ENCODE peak calls at places on chromosomes 12 and 14, in six cellular contexts. One of them, this sample, is unnamed.

GRCh38 chr14:23443411-23443812 is 8.0 kb upstream of the MYH7 start:
- DNase-seq in spleen: no peak
- DNase-seq in GM12878: no peak
- DNase-seq in stomach: no peak
- DNase-seq in K562: no peak
- DNase-seq in sigmoid colon: no peak
- DNase-seq in this sample: no peak

GRCh38 chr14:36516719-36517241 is 3.3 kb downstream of the NKX2-1 start:
- DNase-seq in stomach: no peak
- DNase-seq in K562: no peak
- DNase-seq in GM12878: no peak
- DNase-seq in sigmoid colon: no peak
- DNase-seq in spleen: no peak
- DNase-seq in this sample: no peak

GRCh38 chr14:96117997-96118790 is 79.0 kb downstream of the C14orf132 start:
- DNase-seq in sigmoid colon: no peak
- DNase-seq in stomach: no peak
- DNase-seq in spleen: no peak
- DNase-seq in K562: no peak
- DNase-seq in GM12878: no peak
- DNase-seq in this sample: no peak

GRCh38 chr12:26062566-26062965 is 62.3 kb downstream of the BHLHE41 start:
- DNase-seq in stomach: no peak
- DNase-seq in sigmoid colon: no peak
- DNase-seq in K562: no peak
- DNase-seq in spleen: no peak
- DNase-seq in GM12878: no peak
- DNase-seq in this sample: no peak

GRCh38 chr12:84624601-84625000 is 288.0 kb downstream of the SLC6A15 start:
- DNase-seq in stomach: no peak
- DNase-seq in GM12878: no peak
- DNase-seq in K562: no peak
- DNase-seq in sigmoid colon: no peak
- DNase-seq in spleen: no peak
- DNase-seq in this sample: no peak

GRCh38 chr12:58314610-58315009 is 373.2 kb downstream of the ATP23 start:
- DNase-seq in GM12878: no peak
- DNase-seq in spleen: no peak
- DNase-seq in sigmoid colon: no peak
- DNase-seq in stomach: no peak
- DNase-seq in K562: no peak
- DNase-seq in this sample: no peak

GRCh38 chr14:77485901-77486678 is 12.5 kb downstream of the ISM2 start:
- DNase-seq in spleen: no peak
- DNase-seq in K562: no peak
- DNase-seq in GM12878: no peak
- DNase-seq in stomach: no peak
- DNase-seq in sigmoid colon: no peak
- DNase-seq in this sample: no peak

GRCh38 chr12:45170456-45171042 is 45.3 kb upstream of the ANO6 start:
- DNase-seq in stomach: peak; percentile 85
- DNase-seq in sigmoid colon: peak; percentile 87
- DNase-seq in K562: peak; percentile 76
- DNase-seq in spleen: peak; percentile 87
- DNase-seq in GM12878: peak; percentile 26
- DNase-seq in this sample: no peak

GRCh38 chr12:47079894-47080724 is at the start of gene AMIGO2:
- DNase-seq in K562: peak; percentile 57
- DNase-seq in spleen: peak; percentile 86
- DNase-seq in stomach: peak; percentile 36
- DNase-seq in sigmoid colon: peak; percentile 83
- DNase-seq in GM12878: no peak
- DNase-seq in this sample: peak; percentile 92

GRCh38 chr12:3218150-3218845 is 141.1 kb downstream of the TSPAN9 start:
- DNase-seq in stomach: peak; percentile 41
- DNase-seq in spleen: no peak
- DNase-seq in K562: no peak
- DNase-seq in GM12878: no peak
- DNase-seq in sigmoid colon: peak; percentile 93
- DNase-seq in this sample: no peak

GRCh38 chr12:94689002-94689645 is 38.8 kb upstream of the TMCC3 start:
- DNase-seq in stomach: no peak
- DNase-seq in K562: no peak
- DNase-seq in GM12878: no peak
- DNase-seq in spleen: no peak
- DNase-seq in sigmoid colon: no peak
- DNase-seq in this sample: no peak

GRCh38 chr12:63982787-63983186 is 138.3 kb downstream of the SRGAP1 start:
- DNase-seq in stomach: no peak
- DNase-seq in spleen: no peak
- DNase-seq in GM12878: no peak
- DNase-seq in K562: no peak
- DNase-seq in sigmoid colon: no peak
- DNase-seq in this sample: no peak

GRCh38 chr14:66066991-66067788 is 419.0 kb upstream of the CCDC196 start:
- DNase-seq in GM12878: no peak
- DNase-seq in sigmoid colon: no peak
- DNase-seq in spleen: no peak
- DNase-seq in stomach: no peak
- DNase-seq in K562: no peak
- DNase-seq in this sample: no peak

GRCh38 chr12:30823764-30824163 is 69.0 kb upstream of the CAPRIN2 start:
- DNase-seq in sigmoid colon: no peak
- DNase-seq in stomach: no peak
- DNase-seq in spleen: no peak
- DNase-seq in K562: no peak
- DNase-seq in GM12878: no peak
- DNase-seq in this sample: peak; percentile 40

GRCh38 chr12:18467636-18468520 is 206.6 kb downstream of the PIK3C2G start:
- DNase-seq in spleen: no peak
- DNase-seq in sigmoid colon: no peak
- DNase-seq in GM12878: no peak
- DNase-seq in K562: no peak
- DNase-seq in stomach: no peak
- DNase-seq in this sample: no peak

GRCh38 chr12:110916295-110916875 is 4.0 kb downstream of the MYL2 start:
- DNase-seq in K562: no peak
- DNase-seq in GM12878: no peak
- DNase-seq in sigmoid colon: no peak
- DNase-seq in stomach: no peak
- DNase-seq in spleen: no peak
- DNase-seq in this sample: no peak

GRCh38 chr12:110917961-110918360 is 2.4 kb downstream of the MYL2 start:
- DNase-seq in sigmoid colon: no peak
- DNase-seq in K562: no peak
- DNase-seq in stomach: no peak
- DNase-seq in GM12878: no peak
- DNase-seq in spleen: no peak
- DNase-seq in this sample: no peak

GRCh38 chr12:110919720-110920119 is 659 bp downstream of the MYL2 start:
- DNase-seq in K562: no peak
- DNase-seq in sigmoid colon: no peak
- DNase-seq in spleen: no peak
- DNase-seq in GM12878: no peak
- DNase-seq in stomach: no peak
- DNase-seq in this sample: no peak

GRCh38 chr12:110920324-110920910 is at the start of gene MYL2:
- DNase-seq in stomach: no peak
- DNase-seq in GM12878: no peak
- DNase-seq in sigmoid colon: no peak
- DNase-seq in spleen: no peak
- DNase-seq in K562: no peak
- DNase-seq in this sample: no peak

DNA sequence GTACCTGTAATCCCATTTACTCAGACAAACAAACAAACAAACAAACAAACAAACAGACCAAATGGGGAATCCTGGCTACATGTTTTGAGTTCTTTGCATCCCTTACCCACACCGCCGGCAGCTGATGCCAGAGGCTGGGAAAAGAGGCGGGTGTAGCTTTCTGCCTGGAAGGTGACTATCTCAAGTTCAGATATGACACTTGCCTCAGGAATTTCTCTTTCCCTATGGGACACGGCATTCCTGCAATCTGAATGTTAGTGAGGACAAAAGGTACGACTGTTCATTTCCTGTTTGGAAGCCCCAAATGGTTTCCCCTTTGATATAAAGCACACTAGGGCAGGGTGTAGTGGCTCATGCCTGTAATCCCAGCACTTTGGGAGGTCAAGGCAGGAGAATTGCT is 2.9 kb downstream of the MYL2 start:
- DNase-seq in sigmoid colon: no peak
- DNase-seq in GM12878: no peak
- DNase-seq in K562: no peak
- DNase-seq in spleen: no peak
- DNase-seq in stomach: no peak
- DNase-seq in this sample: no peak
- TF ChIP-seq POLR2AphosphoS5 in sigmoid colon: no peak
- TF ChIP-seq POLR2AphosphoS5 in GM12878: no peak
- TF ChIP-seq POLR2AphosphoS5 in K562: no peak
- TF ChIP-seq POLR2AphosphoS5 in spleen: no peak
- TF ChIP-seq POLR2AphosphoS5 in stomach: no peak
- TF ChIP-seq POLR2AphosphoS5 in this sample: no peak

GRCh38 chr12:100926669-100927248 is 132.2 kb downstream of the ANO4 start:
- DNase-seq in K562: no peak
- DNase-seq in spleen: no peak
- DNase-seq in GM12878: no peak
- DNase-seq in sigmoid colon: no peak
- DNase-seq in stomach: no peak
- DNase-seq in this sample: no peak
- TF ChIP-seq CTCF in K562: no peak
- TF ChIP-seq CTCF in spleen: no peak
- TF ChIP-seq CTCF in GM12878: peak; percentile 11
- TF ChIP-seq CTCF in sigmoid colon: no peak
- TF ChIP-seq CTCF in stomach: no peak
- TF ChIP-seq CTCF in this sample: no peak

GRCh38 chr12:83168756-83169155 is 482.1 kb downstream of the TMTC2 start:
- DNase-seq in sigmoid colon: no peak
- DNase-seq in GM12878: no peak
- DNase-seq in K562: no peak
- DNase-seq in spleen: no peak
- DNase-seq in stomach: no peak
- DNase-seq in this sample: no peak
- H3K36me3 ChIP-seq in sigmoid colon: no peaks in the 10 kb centered on the region
- H3K36me3 ChIP-seq in GM12878: no peaks in the 10 kb centered on the region
- H3K36me3 ChIP-seq in K562: no peaks in the 10 kb centered on the region
- H3K36me3 ChIP-seq in spleen: no peaks in the 10 kb centered on the region
- H3K36me3 ChIP-seq in stomach: no peaks in the 10 kb centered on the region
- H3K36me3 ChIP-seq in this sample: no peaks in the 10 kb centered on the region

DNA sequence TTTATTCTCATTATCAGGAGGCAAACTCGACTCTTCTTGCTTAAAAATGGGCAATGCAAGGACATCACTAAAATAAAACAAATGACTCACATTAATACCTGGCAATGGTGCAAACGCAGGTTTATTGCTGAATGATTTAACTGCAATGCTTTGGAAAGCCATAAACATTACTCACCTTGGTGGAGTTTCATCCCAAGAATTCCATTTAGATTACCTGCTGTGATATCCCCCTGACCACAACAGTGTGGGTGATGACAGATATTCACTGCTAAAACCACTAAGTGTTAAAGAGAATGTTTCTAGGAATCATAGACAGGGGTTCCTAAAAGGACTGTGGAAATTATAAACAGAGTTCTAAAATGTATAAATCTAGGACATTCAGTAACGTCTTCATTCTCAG is 35.3 kb upstream of the CSRNP2 start:
- DNase-seq in stomach: no peak
- DNase-seq in K562: no peak
- DNase-seq in spleen: no peak
- DNase-seq in sigmoid colon: no peak
- DNase-seq in GM12878: no peak
- DNase-seq in this sample: no peak
- TF ChIP-seq POLR2AphosphoS5 in stomach: no peak
- TF ChIP-seq POLR2AphosphoS5 in K562: no peak
- TF ChIP-seq POLR2AphosphoS5 in spleen: no peak
- TF ChIP-seq POLR2AphosphoS5 in sigmoid colon: no peak
- TF ChIP-seq POLR2AphosphoS5 in GM12878: no peak
- TF ChIP-seq POLR2AphosphoS5 in this sample: no peak

GRCh38 chr12:121295746-121296617 is 527 bp downstream of the CAMKK2 start:
- DNase-seq in sigmoid colon: peak; percentile 73
- DNase-seq in spleen: peak; percentile 85
- DNase-seq in K562: peak; percentile 83
- DNase-seq in stomach: no peak
- DNase-seq in GM12878: no peak
- DNase-seq in this sample: no peak
- TF ChIP-seq CTCF in sigmoid colon: no peak
- TF ChIP-seq CTCF in spleen: peak; percentile 17
- TF ChIP-seq CTCF in K562: no peak
- TF ChIP-seq CTCF in stomach: no peak
- TF ChIP-seq CTCF in GM12878: no peak
- TF ChIP-seq CTCF in this sample: no peak

GRCh38 chr12:22855456-22855855 is 230.5 kb downstream of the ETNK1 start:
- DNase-seq in GM12878: no peak
- DNase-seq in spleen: no peak
- DNase-seq in stomach: no peak
- DNase-seq in sigmoid colon: no peak
- DNase-seq in K562: no peak
- DNase-seq in this sample: no peak

GRCh38 chr12:22856120-22856699 is 231.2 kb downstream of the ETNK1 start:
- DNase-seq in spleen: no peak
- DNase-seq in GM12878: no peak
- DNase-seq in sigmoid colon: no peak
- DNase-seq in K562: peak; percentile 12
- DNase-seq in stomach: no peak
- DNase-seq in this sample: no peak

GRCh38 chr12:22850185-22850584 is 225.2 kb downstream of the ETNK1 start:
- DNase-seq in spleen: no peak
- DNase-seq in sigmoid colon: no peak
- DNase-seq in GM12878: no peak
- DNase-seq in stomach: no peak
- DNase-seq in K562: no peak
- DNase-seq in this sample: no peak

GRCh38 chr12:22851532-22851931 is 226.6 kb downstream of the ETNK1 start:
- DNase-seq in stomach: no peak
- DNase-seq in K562: no peak
- DNase-seq in spleen: no peak
- DNase-seq in GM12878: no peak
- DNase-seq in sigmoid colon: no peak
- DNase-seq in this sample: no peak
- H3K36me3 ChIP-seq in stomach: no peaks in the 10 kb centered on the region
- H3K36me3 ChIP-seq in K562: no peaks in the 10 kb centered on the region
- H3K36me3 ChIP-seq in spleen: no peaks in the 10 kb centered on the region
- H3K36me3 ChIP-seq in GM12878: no peaks in the 10 kb centered on the region
- H3K36me3 ChIP-seq in sigmoid colon: no peaks in the 10 kb centered on the region
- H3K36me3 ChIP-seq in this sample: no peaks in the 10 kb centered on the region

DNA sequence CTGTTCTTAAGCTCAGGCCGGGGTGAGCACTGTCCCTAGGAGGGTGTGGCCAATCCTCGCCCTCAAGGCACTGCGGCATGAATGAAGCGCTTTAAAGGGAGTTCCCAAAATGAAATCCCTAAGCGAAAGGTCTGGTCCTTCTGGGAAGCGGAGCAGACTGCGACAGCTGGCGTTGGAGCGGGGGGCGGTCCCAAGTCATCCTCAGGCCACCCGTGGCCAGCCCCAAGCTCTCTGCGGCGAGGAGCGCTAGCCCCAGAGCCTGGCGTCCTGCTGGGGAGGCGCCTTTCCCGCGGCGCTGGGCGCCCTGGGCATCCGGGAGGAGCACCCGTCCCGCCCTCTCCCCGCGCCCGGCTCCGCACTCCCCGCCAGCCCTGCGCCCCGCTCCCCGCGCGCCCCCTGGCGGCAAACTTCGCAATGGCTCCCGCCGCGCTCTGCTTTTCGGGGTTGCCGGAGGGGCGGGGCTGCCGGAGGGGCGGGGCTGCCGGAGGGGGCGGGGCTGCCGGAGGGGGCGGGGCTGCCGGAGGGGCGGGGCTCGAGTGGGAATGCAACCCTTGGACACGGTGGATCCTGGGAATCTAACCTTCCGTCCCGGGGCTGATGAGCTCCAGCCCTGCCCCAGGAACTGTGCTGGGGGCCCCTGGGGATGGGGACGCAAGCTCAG is 25.4 kb downstream of the ZBTB42 start:
- DNase-seq in GM12878: no peak
- DNase-seq in sigmoid colon: peak; percentile 94
- DNase-seq in spleen: peak; percentile 99
- DNase-seq in K562: peak; percentile 85
- DNase-seq in stomach: peak; percentile 96
- DNase-seq in this sample: no peak
- TF ChIP-seq POLR2AphosphoS5 in GM12878: no peak
- TF ChIP-seq POLR2AphosphoS5 in sigmoid colon: no peak
- TF ChIP-seq POLR2AphosphoS5 in spleen: peak; percentile 56
- TF ChIP-seq POLR2AphosphoS5 in K562: no peak
- TF ChIP-seq POLR2AphosphoS5 in stomach: peak; percentile 9
- TF ChIP-seq POLR2AphosphoS5 in this sample: peak; percentile 41